ENCODE peak calls at places on chromosomes 1 and 21, in ten cellular contexts. One of them, this sample, is unnamed.

GRCh38 chr1:204730826-204731459 is 45.4 kb upstream of the LRRN2 start:
- DNase-seq in K562: no peak
- DNase-seq in SK-N-SH: no peak
- DNase-seq in neural progenitor cell: no peak
- DNase-seq in ascending aorta: no peak
- DNase-seq in adrenal gland: no peak
- DNase-seq in IMR-90: no peak
- DNase-seq in cardiac muscle cell: no peak
- DNase-seq in tibial artery: no peak
- DNase-seq in CD4-positive, alpha-beta T cell: no peak
- DNase-seq in this sample: no peak

GRCh38 chr1:226411619-226412018 is 3.7 kb upstream of the PARP1 start:
- DNase-seq in K562: no peak
- DNase-seq in SK-N-SH: no peak
- DNase-seq in neural progenitor cell: no peak
- DNase-seq in ascending aorta: peak; percentile 80
- DNase-seq in adrenal gland: peak; percentile 93
- DNase-seq in IMR-90: no peak
- DNase-seq in cardiac muscle cell: no peak
- DNase-seq in tibial artery: no peak
- DNase-seq in CD4-positive, alpha-beta T cell: no peak
- DNase-seq in this sample: no peak

GRCh38 chr1:31955917-31956736 is 18.0 kb upstream of the PTP4A2 start:
- DNase-seq in K562: peak; percentile 79
- DNase-seq in SK-N-SH: no peak
- DNase-seq in neural progenitor cell: peak; percentile 50
- DNase-seq in ascending aorta: peak; percentile 95
- DNase-seq in adrenal gland: peak; percentile 88
- DNase-seq in IMR-90: peak; percentile 100
- DNase-seq in cardiac muscle cell: peak; percentile 69
- DNase-seq in tibial artery: peak; percentile 89
- DNase-seq in CD4-positive, alpha-beta T cell: peak; percentile 62
- DNase-seq in this sample: peak; percentile 85

GRCh38 chr1:119275145-119275929 is 93.2 kb upstream of the HAO2 start:
- DNase-seq in K562: peak; percentile 56
- DNase-seq in SK-N-SH: peak; percentile 30
- DNase-seq in neural progenitor cell: peak; percentile 79
- DNase-seq in ascending aorta: no peak
- DNase-seq in adrenal gland: peak; percentile 70
- DNase-seq in IMR-90: peak; percentile 67
- DNase-seq in cardiac muscle cell: peak; percentile 76
- DNase-seq in tibial artery: peak; percentile 25
- DNase-seq in CD4-positive, alpha-beta T cell: no peak
- DNase-seq in this sample: no peak

GRCh38 chr1:206581571-206581981 is 30.7 kb downstream of the EIF2D start:
- DNase-seq in K562: no peak
- DNase-seq in SK-N-SH: no peak
- DNase-seq in neural progenitor cell: no peak
- DNase-seq in ascending aorta: no peak
- DNase-seq in adrenal gland: peak; percentile 26
- DNase-seq in IMR-90: no peak
- DNase-seq in cardiac muscle cell: no peak
- DNase-seq in tibial artery: no peak
- DNase-seq in CD4-positive, alpha-beta T cell: peak; percentile 78
- DNase-seq in this sample: peak; percentile 77

GRCh38 chr21:41289431-41289830 is 27.2 kb upstream of the FAM3B start:
- DNase-seq in K562: no peak
- DNase-seq in SK-N-SH: no peak
- DNase-seq in neural progenitor cell: peak; percentile 59
- DNase-seq in ascending aorta: no peak
- DNase-seq in adrenal gland: no peak
- DNase-seq in IMR-90: peak; percentile 4
- DNase-seq in cardiac muscle cell: no peak
- DNase-seq in tibial artery: no peak
- DNase-seq in CD4-positive, alpha-beta T cell: no peak
- DNase-seq in this sample: no peak

GRCh38 chr1:29455781-29456180 is 219.5 kb downstream of the PTPRU start:
- DNase-seq in K562: no peak
- DNase-seq in SK-N-SH: no peak
- DNase-seq in neural progenitor cell: no peak
- DNase-seq in ascending aorta: no peak
- DNase-seq in adrenal gland: no peak
- DNase-seq in IMR-90: no peak
- DNase-seq in cardiac muscle cell: no peak
- DNase-seq in tibial artery: no peak
- DNase-seq in CD4-positive, alpha-beta T cell: no peak
- DNase-seq in this sample: no peak

GRCh38 chr1:55064071-55064581 is 24.8 kb downstream of the PCSK9 start:
- DNase-seq in K562: no peak
- DNase-seq in SK-N-SH: peak; percentile 61
- DNase-seq in neural progenitor cell: peak; percentile 27
- DNase-seq in ascending aorta: no peak
- DNase-seq in adrenal gland: no peak
- DNase-seq in IMR-90: no peak
- DNase-seq in cardiac muscle cell: no peak
- DNase-seq in tibial artery: no peak
- DNase-seq in CD4-positive, alpha-beta T cell: no peak
- DNase-seq in this sample: peak; percentile 55

GRCh38 chr21:46065993-46066842 is 31.7 kb upstream of the COL6A2 start:
- DNase-seq in K562: no peak
- DNase-seq in SK-N-SH: no peak
- DNase-seq in neural progenitor cell: no peak
- DNase-seq in ascending aorta: peak; percentile 63
- DNase-seq in adrenal gland: no peak
- DNase-seq in IMR-90: peak; percentile 31
- DNase-seq in cardiac muscle cell: no peak
- DNase-seq in tibial artery: peak; percentile 27
- DNase-seq in CD4-positive, alpha-beta T cell: no peak
- DNase-seq in this sample: no peak

GRCh38 chr1:161265305-161265704 is 6.8 kb downstream of the PCP4L1 start:
- DNase-seq in K562: no peak
- DNase-seq in SK-N-SH: no peak
- DNase-seq in neural progenitor cell: no peak
- DNase-seq in ascending aorta: no peak
- DNase-seq in adrenal gland: no peak
- DNase-seq in IMR-90: no peak
- DNase-seq in cardiac muscle cell: no peak
- DNase-seq in tibial artery: no peak
- DNase-seq in CD4-positive, alpha-beta T cell: no peak
- DNase-seq in this sample: no peak
- TF ChIP-seq CTCF in K562: no peak
- TF ChIP-seq CTCF in SK-N-SH: no peak
- TF ChIP-seq CTCF in neural progenitor cell: no peak
- TF ChIP-seq CTCF in ascending aorta: no peak
- TF ChIP-seq CTCF in adrenal gland: no peak
- TF ChIP-seq CTCF in IMR-90: no peak
- TF ChIP-seq CTCF in cardiac muscle cell: no peak
- TF ChIP-seq CTCF in tibial artery: no peak
- TF ChIP-seq CTCF in CD4-positive, alpha-beta T cell: no peak
- TF ChIP-seq CTCF in this sample: no peak

GRCh38 chr1:219114014-219114413 is 59.7 kb upstream of the LYPLAL1 start:
- DNase-seq in K562: no peak
- DNase-seq in SK-N-SH: no peak
- DNase-seq in neural progenitor cell: no peak
- DNase-seq in ascending aorta: no peak
- DNase-seq in adrenal gland: no peak
- DNase-seq in IMR-90: no peak
- DNase-seq in cardiac muscle cell: no peak
- DNase-seq in tibial artery: no peak
- DNase-seq in CD4-positive, alpha-beta T cell: no peak
- DNase-seq in this sample: no peak
- H3K27ac ChIP-seq in K562: no peak overlapping the region
- H3K27ac ChIP-seq in SK-N-SH: no peak overlapping the region
- H3K27ac ChIP-seq in neural progenitor cell: no peak overlapping the region
- H3K27ac ChIP-seq in ascending aorta: no peak overlapping the region
- H3K27ac ChIP-seq in adrenal gland: no peak overlapping the region
- H3K27ac ChIP-seq in IMR-90: no peak overlapping the region
- H3K27ac ChIP-seq in cardiac muscle cell: no peak overlapping the region
- H3K27ac ChIP-seq in tibial artery: no peak overlapping the region
- H3K27ac ChIP-seq in CD4-positive, alpha-beta T cell: no peak overlapping the region
- H3K27ac ChIP-seq in this sample: no peak overlapping the region

GRCh38 chr21:38798081-38798480 is 7.6 kb upstream of the ETS2 start:
- DNase-seq in K562: no peak
- DNase-seq in SK-N-SH: no peak
- DNase-seq in neural progenitor cell: no peak
- DNase-seq in ascending aorta: no peak
- DNase-seq in adrenal gland: no peak
- DNase-seq in IMR-90: no peak
- DNase-seq in cardiac muscle cell: no peak
- DNase-seq in tibial artery: no peak
- DNase-seq in CD4-positive, alpha-beta T cell: no peak
- DNase-seq in this sample: no peak

GRCh38 chr21:38797470-38797869 is 8.3 kb upstream of the ETS2 start:
- DNase-seq in K562: peak; percentile 76
- DNase-seq in SK-N-SH: peak; percentile 87
- DNase-seq in neural progenitor cell: no peak
- DNase-seq in ascending aorta: peak; percentile 60
- DNase-seq in adrenal gland: no peak
- DNase-seq in IMR-90: no peak
- DNase-seq in cardiac muscle cell: peak; percentile 35
- DNase-seq in tibial artery: no peak
- DNase-seq in CD4-positive, alpha-beta T cell: no peak
- DNase-seq in this sample: no peak

GRCh38 chr21:38795475-38795874 is 10.3 kb upstream of the ETS2 start:
- DNase-seq in K562: no peak
- DNase-seq in SK-N-SH: no peak
- DNase-seq in neural progenitor cell: no peak
- DNase-seq in ascending aorta: no peak
- DNase-seq in adrenal gland: no peak
- DNase-seq in IMR-90: no peak
- DNase-seq in cardiac muscle cell: no peak
- DNase-seq in tibial artery: no peak
- DNase-seq in CD4-positive, alpha-beta T cell: no peak
- DNase-seq in this sample: no peak

GRCh38 chr21:38794978-38795377 is 10.8 kb upstream of the ETS2 start:
- DNase-seq in K562: no peak
- DNase-seq in SK-N-SH: no peak
- DNase-seq in neural progenitor cell: no peak
- DNase-seq in ascending aorta: peak; percentile 25
- DNase-seq in adrenal gland: no peak
- DNase-seq in IMR-90: no peak
- DNase-seq in cardiac muscle cell: no peak
- DNase-seq in tibial artery: no peak
- DNase-seq in CD4-positive, alpha-beta T cell: no peak
- DNase-seq in this sample: no peak

DNA sequence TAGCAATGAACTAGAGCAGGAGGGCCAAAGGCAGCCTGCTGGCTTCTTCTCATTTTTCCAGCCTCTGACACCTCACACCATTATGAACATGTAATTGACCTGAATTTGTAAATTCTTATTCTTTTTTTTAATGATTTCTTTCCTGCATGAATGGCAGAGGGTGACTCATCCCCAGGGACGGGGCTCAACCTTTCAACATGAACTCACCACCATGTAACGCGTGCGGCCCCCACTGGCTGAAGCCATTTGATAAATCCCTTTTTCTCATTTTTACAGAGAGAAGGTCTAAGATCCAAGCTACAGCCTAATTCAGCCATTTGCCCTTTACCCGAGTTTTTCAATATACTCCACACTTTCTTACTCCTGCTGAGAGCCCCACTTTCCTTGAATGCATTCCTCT is 9.3 kb upstream of the ETS2 start:
- DNase-seq in K562: peak; percentile 44
- DNase-seq in SK-N-SH: no peak
- DNase-seq in neural progenitor cell: no peak
- DNase-seq in ascending aorta: peak; percentile 59
- DNase-seq in adrenal gland: no peak
- DNase-seq in IMR-90: peak; percentile 56
- DNase-seq in cardiac muscle cell: no peak
- DNase-seq in tibial artery: no peak
- DNase-seq in CD4-positive, alpha-beta T cell: no peak
- DNase-seq in this sample: no peak
- TF ChIP-seq CTCF in K562: peak; percentile 28
- TF ChIP-seq CTCF in SK-N-SH: peak; percentile 46
- TF ChIP-seq CTCF in neural progenitor cell: no peak
- TF ChIP-seq CTCF in ascending aorta: no peak
- TF ChIP-seq CTCF in adrenal gland: no peak
- TF ChIP-seq CTCF in IMR-90: peak; percentile 44
- TF ChIP-seq CTCF in cardiac muscle cell: no peak
- TF ChIP-seq CTCF in tibial artery: no peak
- TF ChIP-seq CTCF in CD4-positive, alpha-beta T cell: no peak
- TF ChIP-seq CTCF in this sample: no peak

GRCh38 chr1:211382714-211383480 is 56.3 kb downstream of the TRAF5 start:
- DNase-seq in K562: peak; percentile 94
- DNase-seq in SK-N-SH: peak; percentile 93
- DNase-seq in neural progenitor cell: peak; percentile 95
- DNase-seq in ascending aorta: peak; percentile 96
- DNase-seq in adrenal gland: peak; percentile 95
- DNase-seq in IMR-90: peak; percentile 91
- DNase-seq in cardiac muscle cell: peak; percentile 97
- DNase-seq in tibial artery: peak; percentile 90
- DNase-seq in CD4-positive, alpha-beta T cell: peak; percentile 63
- DNase-seq in this sample: peak; percentile 97

GRCh38 chr1:211381481-211382181 is 55.0 kb downstream of the TRAF5 start:
- DNase-seq in K562: no peak
- DNase-seq in SK-N-SH: no peak
- DNase-seq in neural progenitor cell: no peak
- DNase-seq in ascending aorta: no peak
- DNase-seq in adrenal gland: no peak
- DNase-seq in IMR-90: no peak
- DNase-seq in cardiac muscle cell: no peak
- DNase-seq in tibial artery: no peak
- DNase-seq in CD4-positive, alpha-beta T cell: no peak
- DNase-seq in this sample: no peak

GRCh38 chr1:211379446-211379845 is 52.8 kb downstream of the TRAF5 start:
- DNase-seq in K562: no peak
- DNase-seq in SK-N-SH: no peak
- DNase-seq in neural progenitor cell: no peak
- DNase-seq in ascending aorta: no peak
- DNase-seq in adrenal gland: no peak
- DNase-seq in IMR-90: no peak
- DNase-seq in cardiac muscle cell: no peak
- DNase-seq in tibial artery: no peak
- DNase-seq in CD4-positive, alpha-beta T cell: no peak
- DNase-seq in this sample: no peak

GRCh38 chr1:211384524-211384923 is 57.9 kb downstream of the TRAF5 start:
- DNase-seq in K562: no peak
- DNase-seq in SK-N-SH: no peak
- DNase-seq in neural progenitor cell: no peak
- DNase-seq in ascending aorta: no peak
- DNase-seq in adrenal gland: no peak
- DNase-seq in IMR-90: no peak
- DNase-seq in cardiac muscle cell: no peak
- DNase-seq in tibial artery: no peak
- DNase-seq in CD4-positive, alpha-beta T cell: no peak
- DNase-seq in this sample: no peak

DNA sequence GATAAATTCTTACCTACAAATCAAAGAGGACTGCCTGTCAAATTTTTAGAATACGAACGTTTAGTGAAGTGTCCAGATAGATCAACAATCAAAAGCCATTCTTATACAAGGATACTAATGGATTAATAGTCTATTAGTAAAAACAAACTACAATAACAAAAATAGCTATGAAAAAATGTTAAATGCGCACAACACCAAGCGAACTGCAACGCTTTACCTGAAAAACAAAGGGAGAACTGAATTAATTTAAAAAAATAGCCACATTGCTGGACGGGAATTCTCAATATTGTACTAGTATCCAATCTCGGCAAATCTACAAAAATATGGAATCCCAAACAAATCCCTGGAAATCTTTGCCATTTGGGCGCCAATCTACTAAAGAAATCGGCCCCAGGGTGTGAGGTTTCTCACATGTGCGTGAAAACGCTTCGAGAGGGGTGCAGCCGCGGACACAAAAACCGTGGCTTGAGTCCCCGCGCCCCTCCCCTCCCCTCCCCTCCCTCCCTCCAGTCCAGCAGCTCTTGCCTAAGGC is 55.6 kb downstream of the TRAF5 start:
- DNase-seq in K562: no peak
- DNase-seq in SK-N-SH: no peak
- DNase-seq in neural progenitor cell: no peak
- DNase-seq in ascending aorta: no peak
- DNase-seq in adrenal gland: no peak
- DNase-seq in IMR-90: no peak
- DNase-seq in cardiac muscle cell: no peak
- DNase-seq in tibial artery: no peak
- DNase-seq in CD4-positive, alpha-beta T cell: no peak
- DNase-seq in this sample: no peak
- H3K27ac ChIP-seq in K562: peak overlapping the region; percentile 93
- H3K27ac ChIP-seq in SK-N-SH: peak overlapping the region; percentile 97
- H3K27ac ChIP-seq in neural progenitor cell: no peak overlapping the region
- H3K27ac ChIP-seq in ascending aorta: peak overlapping the region; percentile 100
- H3K27ac ChIP-seq in adrenal gland: peak overlapping the region; percentile 73
- H3K27ac ChIP-seq in IMR-90: peak overlapping the region; percentile 68
- H3K27ac ChIP-seq in cardiac muscle cell: peak overlapping the region; percentile 98
- H3K27ac ChIP-seq in tibial artery: peak overlapping the region; percentile 92
- H3K27ac ChIP-seq in CD4-positive, alpha-beta T cell: peak overlapping the region; percentile 75
- H3K27ac ChIP-seq in this sample: peak overlapping the region; percentile 99